ENCODE peak calls at places on chromosomes 5 and 9, in eight cellular contexts. T is NCI-H345; J is C1 segment of cervical spinal cord; K is NCI-H460; Z is skeletal muscle cell; S is naive thymus-derived CD8-positive, alpha-beta T cell; N is NAMALWA; E is cardiac fibroblast. Y is an unnamed sample.

GRCh38 chr9:14258840-14259239 is 55.1 kb downstream of the NFIB start:
- DNase-seq in E (peak; percentile 81), N (no peak), Z (no peak), K (no peak), S (no peak), T (no peak), J (no peak), Y (no peak)

GRCh38 chr5:72531496-72532190 is 24.4 kb upstream of the ZNF366 start:
- DNase-seq in T (no peak), J (no peak), S (no peak), E (peak; percentile 13), N (no peak), K (no peak), Z (peak; percentile 38), Y (no peak)

GRCh38 chr5:98768160-98769005 is 5.1 kb upstream of the RGMB start:
- DNase-seq in Z (no peak), T (peak; percentile 78), E (peak; percentile 77), K (peak; percentile 70), S (peak; percentile 40), J (peak; percentile 67), N (peak; percentile 61), Y (peak; percentile 27)

GRCh38 chr9:107422189-107422802 is 67.3 kb downstream of the KLF4 start:
- DNase-seq in Z (peak; percentile 16), E (peak; percentile 77), K (peak; percentile 83), S (no peak), J (peak; percentile 18), N (peak; percentile 77), T (peak; percentile 77), Y (peak; percentile 81)

GRCh38 chr9:37719526-37719925 is 34.1 kb upstream of the TRMT10B start:
- DNase-seq in T (no peak), K (no peak), J (no peak), E (no peak), S (no peak), Z (no peak), N (no peak), Y (no peak)

GRCh38 chr9:127953768-127954505 is 16.3 kb upstream of the DPM2 start:
- DNase-seq in Z (no peak), S (no peak), T (no peak), K (no peak), J (no peak), N (no peak), E (no peak), Y (peak; percentile 39)

GRCh38 chr9:647522-647921 is 194.0 kb upstream of the DMRT1 start:
- DNase-seq in K (no peak), Z (no peak), T (no peak), J (no peak), E (no peak), S (no peak), N (no peak), Y (no peak)

GRCh38 chr5:57841671-57842375 is 359.2 kb upstream of the ACTBL2 start:
- DNase-seq in N (no peak), T (no peak), S (no peak), Z (peak; percentile 95), K (peak; percentile 93), J (no peak), E (peak; percentile 97), Y (no peak)

GRCh38 chr5:145568581-145568980 is 266.6 kb downstream of the PRELID2 start:
- DNase-seq in Z (peak; percentile 20), T (peak; percentile 24), K (no peak), E (peak; percentile 48), N (no peak), J (no peak), S (no peak), Y (no peak)

GRCh38 chr9:134656334-134657034 is 14.9 kb downstream of the COL5A1 start:
- DNase-seq in T (peak; percentile 28), N (peak; percentile 20), J (no peak), S (no peak), Z (no peak), K (no peak), E (no peak), Y (no peak)

GRCh38 chr5:94304146-94304545 is 314.3 kb downstream of the KIAA0825 start:
- DNase-seq in S (no peak), J (no peak), Z (no peak), N (no peak), T (no peak), E (no peak), K (no peak), Y (no peak)

GRCh38 chr5:148042920-148043319 is 20.9 kb upstream of the SPINK5 start:
- DNase-seq in J (no peak), K (no peak), N (no peak), S (no peak), T (no peak), E (no peak), Z (no peak), Y (no peak)

GRCh38 chr5:59190746-59191145 is 607.9 kb downstream of the RAB3C start:
- DNase-seq in S (no peak), Z (no peak), K (no peak), T (no peak), J (no peak), E (no peak), N (no peak), Y (no peak)

GRCh38 chr9:115591584-115591984 is 473.6 kb upstream of the TNC start:
- DNase-seq in Z (peak; percentile 98), T (peak; percentile 90), K (peak; percentile 90), S (no peak), E (peak; percentile 100), N (peak; percentile 57), J (peak; percentile 0), Y (peak; percentile 67)